ENCODE peak calls at places on chromosomes 7 and 10, in six cellular contexts. A, J, X, G, C and O are unnamed samples.

GRCh38 chr10:75441196-75441595 is 9.8 kb downstream of the LRMDA start:
- DNase-seq in X (no peak), J (no peak), C (no peak), G (no peak), A (no peak), O (no peak)

GRCh38 chr10:95573497-95573896 is 12.3 kb upstream of the SORBS1 start:
- DNase-seq in A (no peak), C (no peak), X (peak), J (no peak), G (no peak), O (no peak)

GRCh38 chr7:25675789-25676474 is 447.6 kb upstream of the NPVF start:
- DNase-seq in C (no peak), X (no peak), A (no peak), G (no peak), J (no peak), O (no peak)

GRCh38 chr7:55134786-55135185 is 116.0 kb downstream of the EGFR start:
- DNase-seq in C (no peak), X (no peak), J (peak), G (no peak), A (no peak), O (no peak)

GRCh38 chr7:88243345-88243909 is 23.6 kb upstream of the SRI start:
- DNase-seq in G (peak), J (peak), A (peak), X (no peak), C (no peak), O (peak)

GRCh38 chr10:103637855-103638561 is 144.5 kb downstream of the NEURL1 start:
- DNase-seq in C (no peak), A (no peak), J (peak), X (no peak), G (no peak), O (no peak)

GRCh38 chr10:132139526-132139925 is 47.2 kb upstream of the DPYSL4 start:
- DNase-seq in J (no peak), C (peak), A (no peak), X (no peak), G (no peak), O (no peak)

GRCh38 chr7:4694653-4695335 is 12.7 kb downstream of the FOXK1 start:
- DNase-seq in J (peak), X (no peak), C (no peak), A (no peak), G (no peak), O (no peak)

GRCh38 chr10:116159197-116159596 is 113.8 kb downstream of the GFRA1 start:
- DNase-seq in G (no peak), C (no peak), X (no peak), J (no peak), A (no peak), O (no peak)

GRCh38 chr10:86770412-86770960 is 14.1 kb downstream of the BMPR1A start:
- DNase-seq in G (no peak), C (no peak), X (no peak), A (peak), J (no peak), O (peak)

GRCh38 chr10:98170249-98171117 is 36.0 kb downstream of the R3HCC1L start:
- DNase-seq in X (no peak), C (no peak), A (peak), J (peak), G (peak), O (peak)

GRCh38 chr10:88428442-88428841 is 154.7 kb downstream of the RNLS start:
- DNase-seq in J (no peak), G (no peak), X (no peak), C (no peak), A (no peak), O (no peak)

GRCh38 chr7:84981038-84981601 is 205.7 kb downstream of the SEMA3D start:
- DNase-seq in G (no peak), C (no peak), A (no peak), J (no peak), X (no peak), O (peak)

GRCh38 chr10:71241899-71242620 is 29.7 kb downstream of the UNC5B start:
- DNase-seq in X (no peak), A (no peak), J (no peak), G (no peak), C (no peak), O (no peak)

GRCh38 chr10:62239994-62240393 is 28.6 kb downstream of the RTKN2 start:
- DNase-seq in C (no peak), A (no peak), G (no peak), J (no peak), X (no peak), O (no peak)

GRCh38 chr10:43219848-43220247 is 47.0 kb downstream of the RASGEF1A start:
- DNase-seq in J (no peak), A (no peak), G (no peak), X (peak), C (peak), O (no peak)

GRCh38 chr7:87797798-87798403 is 78.3 kb downstream of the SLC25A40 start:
- DNase-seq in X (no peak), G (peak), A (peak), J (peak), C (no peak), O (peak)

GRCh38 chr7:42192851-42193456 is 44.1 kb downstream of the GLI3 start:
- DNase-seq in A (peak), G (no peak), J (peak), X (no peak), C (no peak), O (no peak)

GRCh38 chr7:45873355-45873754 is 473 bp upstream of the CCDC201 start:
- DNase-seq in J (no peak), G (no peak), C (no peak), A (peak), X (no peak), O (no peak)

GRCh38 chr10:132715791-132716680 is 69.9 kb downstream of the NKX6-2 start:
- DNase-seq in X (peak), C (peak), J (no peak), G (no peak), A (no peak), O (no peak)

GRCh38 chr10:19730071-19730470 is 86.2 kb upstream of the PLXDC2 start:
- DNase-seq in A (no peak), J (peak), C (no peak), X (no peak), G (no peak), O (peak)

GRCh38 chr7:92131093-92131492 is 3.2 kb downstream of the CYP51A1 start:
- DNase-seq in J (no peak), X (no peak), G (no peak), A (no peak), C (no peak), O (no peak)

GRCh38 chr10:116772901-116773300 is 30.5 kb upstream of the HSPA12A start:
- DNase-seq in A (no peak), C (no peak), X (peak), G (no peak), J (no peak), O (no peak)

GRCh38 chr7:18693401-18693800 is 197.9 kb downstream of the HDAC9 start:
- DNase-seq in X (no peak), G (no peak), A (peak), J (peak), C (no peak), O (peak)

GRCh38 chr10:104123397-104123796 is 1.4 kb downstream of the SFR1 start:
- DNase-seq in G (no peak), C (no peak), X (no peak), J (peak), A (no peak), O (peak)

GRCh38 chr7:46220066-46220630 is 299.1 kb upstream of the IGFBP3 start:
- DNase-seq in J (peak), G (no peak), X (no peak), C (no peak), A (no peak), O (no peak)

GRCh38 chr10:1299041-1299726 is 243.0 kb downstream of the WDR37 start:
- DNase-seq in A (no peak), X (no peak), G (no peak), J (no peak), C (no peak), O (no peak)

GRCh38 chr10:13492493-13493180 is 36.2 kb downstream of the BEND7 start:
- DNase-seq in G (no peak), J (no peak), X (no peak), C (no peak), A (no peak), O (no peak)

GRCh38 chr7:6546852-6547251 is 4.4 kb downstream of the GRID2IP start:
- DNase-seq in G (no peak), X (no peak), A (peak), C (no peak), J (no peak), O (no peak)

GRCh38 chr7:55438765-55439525 is 73.8 kb downstream of the LANCL2 start:
- DNase-seq in C (no peak), G (no peak), A (no peak), J (peak), X (no peak), O (no peak)

GRCh38 chr7:33645096-33645495 is 260.2 kb upstream of the BMPER start:
- DNase-seq in A (no peak), J (no peak), X (no peak), G (no peak), C (no peak), O (no peak)

GRCh38 chr7:23893172-23893941 is 183.3 kb downstream of the STK31 start:
- DNase-seq in A (no peak), X (no peak), C (no peak), G (no peak), J (no peak), O (no peak)

GRCh38 chr7:68785036-68785435 is 813.2 kb upstream of the AUTS2 start:
- DNase-seq in J (no peak), A (no peak), C (no peak), X (no peak), G (no peak), O (no peak)

GRCh38 chr10:47388879-47389278 is 4.8 kb upstream of the ZNF488 start:
- DNase-seq in G (no peak), X (no peak), C (no peak), J (no peak), A (no peak), O (no peak)

GRCh38 chr7:2637505-2638223 is 5.9 kb downstream of the TTYH3 start:
- DNase-seq in C (peak), A (no peak), X (no peak), G (peak), J (no peak), O (no peak)

DNA sequence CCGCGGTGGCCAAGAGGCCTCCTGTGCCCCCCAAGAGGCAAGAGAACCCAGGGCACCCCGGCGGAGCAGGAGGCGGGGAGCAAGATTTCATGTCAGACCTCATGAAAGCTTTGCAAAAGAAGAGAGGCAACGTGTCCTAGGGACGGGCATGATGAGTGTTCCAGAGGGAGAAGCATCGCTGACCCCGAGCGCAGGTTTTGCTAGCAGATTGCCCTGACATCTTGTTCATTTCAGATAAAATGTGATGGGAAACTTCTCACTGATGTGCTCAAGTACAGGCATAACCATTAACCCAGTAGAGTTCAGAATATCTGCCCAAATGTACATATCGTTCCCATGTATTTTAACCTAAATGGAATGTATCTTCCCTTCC is 129.2 kb downstream of the APBB1IP start:
- DNase-seq in X (no peak), A (no peak), C (no peak), J (no peak), G (no peak), O (peak)
- H3K4me3 ChIP-seq in X (peak), A (peak), C (no peak), J (no peak), G (no peak), O (peak)

GRCh38 chr10:18350340-18350739 is 210.1 kb downstream of the CACNB2 start:
- DNase-seq in C (no peak), G (no peak), X (no peak), A (peak), J (no peak), O (no peak)

GRCh38 chr10:18351426-18351825 is 211.2 kb downstream of the CACNB2 start:
- DNase-seq in J (no peak), C (no peak), G (no peak), A (no peak), X (no peak), O (no peak)

GRCh38 chr10:18352175-18352574 is 212.0 kb downstream of the CACNB2 start:
- DNase-seq in X (no peak), A (no peak), J (no peak), C (no peak), G (no peak), O (no peak)
- H3K27ac ChIP-seq in X (no peak), A (no peak), J (no peak), C (no peak), G (no peak), O (no peak)

GRCh38 chr7:108972009-108972408 is 402.3 kb downstream of the DNAJB9 start:
- DNase-seq in J (no peak), C (no peak), A (no peak), X (no peak), G (no peak), O (no peak)

GRCh38 chr7:108973075-108973474 is 403.4 kb downstream of the DNAJB9 start:
- DNase-seq in J (no peak), X (no peak), A (peak), G (no peak), C (no peak), O (peak)
- TF ChIP-seq CTCF in J (no peak), X (no peak), A (peak), G (peak), C (no peak), O (peak)

GRCh38 chr10:69497235-69497561 is 45.9 kb downstream of the TSPAN15 start:
- DNase-seq in J (no peak), G (no peak), X (peak), A (no peak), C (peak), O (no peak)

GRCh38 chr10:69498711-69499471 is 47.6 kb downstream of the TSPAN15 start:
- DNase-seq in A (no peak), C (peak), J (no peak), G (no peak), X (peak), O (no peak)

GRCh38 chr10:69496352-69497234 is 45.3 kb downstream of the TSPAN15 start:
- DNase-seq in G (no peak), A (no peak), J (no peak), X (peak), C (peak), O (no peak)

GRCh38 chr10:69495666-69496065 is 44.4 kb downstream of the TSPAN15 start:
- DNase-seq in C (peak), A (no peak), G (no peak), J (no peak), X (peak), O (no peak)

DNA sequence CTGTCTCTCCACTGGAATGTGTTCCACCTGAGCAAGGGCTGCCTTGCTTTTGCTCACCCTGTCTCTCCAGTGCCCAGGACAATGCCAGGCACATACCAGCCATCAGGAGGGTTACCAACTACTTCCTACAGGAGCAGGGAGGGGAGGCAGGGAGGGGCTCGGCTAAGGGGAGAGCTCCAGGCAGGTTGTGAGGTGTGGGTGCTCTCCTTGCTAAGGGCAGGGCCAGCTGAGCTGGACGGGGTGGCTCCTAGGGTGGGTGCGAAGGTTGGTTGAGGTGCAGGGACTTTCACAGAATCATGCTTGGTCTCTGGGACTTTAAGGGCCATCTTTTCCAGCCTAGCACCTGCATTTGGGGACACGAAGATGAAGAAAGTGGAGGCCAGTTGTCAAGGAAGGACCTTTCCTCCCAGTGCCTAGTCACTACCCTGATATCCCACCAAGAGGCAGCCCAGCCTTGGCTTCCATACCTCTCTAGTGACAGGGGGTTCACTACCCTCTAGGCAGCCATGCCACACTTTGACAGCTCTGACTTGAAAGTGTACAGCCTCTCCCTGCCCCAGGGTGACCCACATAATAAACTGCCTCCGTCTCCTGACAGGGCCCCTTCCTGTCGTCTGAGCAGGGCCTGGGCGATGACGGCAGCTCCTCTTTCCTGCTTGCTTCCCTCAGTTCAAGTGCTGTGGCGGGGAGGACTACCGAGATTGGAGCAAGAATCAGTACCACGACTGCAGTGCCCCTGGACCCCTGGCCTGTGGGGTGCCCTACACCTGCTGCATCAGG is 46.5 kb downstream of the TSPAN15 start:
- DNase-seq in A (no peak), X (peak), C (peak), G (no peak), J (no peak), O (no peak)
- H3K4me3 ChIP-seq in A (no peak), X (no peak), C (no peak), G (no peak), J (no peak), O (no peak)